ENCODE peak calls at places on chromosomes 5 and 9, in eight cellular contexts. Q is AG04450; G is CD8-positive, alpha-beta T cell; J is lung; O is H9; W is right lobe of liver; R is pancreas; K is aorta. X is an unnamed sample. For H3K9me3 and H3K27me3, the result is how much of the 10 kb centered on the place peaks cover.

GRCh38 chr9:132575005-132575609 is 7.3 kb upstream of the BARHL1 start:
- DNase-seq in Q (peak), G (peak), J (peak), O (peak), W (peak), R (peak), K (peak), X (peak)

GRCh38 chr9:6788175-6789016 is 30.6 kb downstream of the KDM4C start:
- DNase-seq in Q (no peak), G (no peak), J (no peak), O (peak), W (no peak), R (no peak), K (no peak), X (no peak)

GRCh38 chr9:31916591-31917223 is 467.7 kb upstream of the ACO1 start:
- DNase-seq in Q (no peak), G (no peak), J (no peak), O (peak), W (no peak), R (no peak), K (no peak), X (no peak)

GRCh38 chr9:113569472-113570060 is 106.0 kb downstream of the RGS3 start:
- DNase-seq in Q (no peak), G (no peak), J (no peak), O (no peak), W (peak), R (no peak), K (no peak), X (no peak)

GRCh38 chr5:67160985-67161384 is 35.6 kb downstream of the CD180 start:
- DNase-seq in Q (no peak), G (peak), J (no peak), O (no peak), W (no peak), R (no peak), K (no peak), X (peak)

GRCh38 chr9:93597142-93597706 is 20.8 kb downstream of the PHF2 start:
- DNase-seq in Q (no peak), G (no peak), J (no peak), O (no peak), W (no peak), R (no peak), K (peak), X (no peak)

GRCh38 chr5:62340392-62340791 is 34.4 kb downstream of the KIF2A start:
- DNase-seq in Q (no peak), G (no peak), J (no peak), O (no peak), W (no peak), R (no peak), K (no peak), X (no peak)

GRCh38 chr9:83034587-83034986 is 28.4 kb downstream of the RASEF start:
- DNase-seq in Q (no peak), G (no peak), J (no peak), O (no peak), W (no peak), R (no peak), K (no peak), X (no peak)

GRCh38 chr9:21252727-21253547 is 13.1 kb upstream of the IFNA14 start:
- DNase-seq in Q (no peak), G (no peak), J (peak), O (no peak), W (no peak), R (no peak), K (peak), X (no peak)

GRCh38 chr9:15250013-15250412 is 57.0 kb downstream of the TTC39B start:
- DNase-seq in Q (no peak), G (no peak), J (no peak), O (no peak), W (no peak), R (no peak), K (no peak), X (no peak)

GRCh38 chr5:136043551-136043950 is 14.8 kb downstream of the TGFBI start:
- DNase-seq in Q (no peak), G (no peak), J (no peak), O (no peak), W (no peak), R (no peak), K (peak), X (no peak)

GRCh38 chr9:95494416-95495371 is 22.1 kb downstream of the PTCH1 start:
- DNase-seq in Q (no peak), G (peak), J (no peak), O (peak), W (no peak), R (peak), K (no peak), X (no peak)

GRCh38 chr5:135553688-135554462 is 18.1 kb upstream of the NEUROG1 start:
- DNase-seq in Q (no peak), G (no peak), J (no peak), O (peak), W (peak), R (no peak), K (no peak), X (no peak)

GRCh38 chr9:24009322-24009721 is 183.3 kb upstream of the ELAVL2 start:
- DNase-seq in Q (no peak), G (no peak), J (no peak), O (no peak), W (no peak), R (no peak), K (no peak), X (no peak)

GRCh38 chr9:88583901-88584596 is 49.1 kb downstream of the NXNL2 start:
- DNase-seq in Q (peak), G (no peak), J (no peak), O (no peak), W (no peak), R (no peak), K (no peak), X (no peak)

GRCh38 chr5:118984602-118985001 is 3.7 kb downstream of the DTWD2 start:
- DNase-seq in Q (no peak), G (no peak), J (no peak), O (no peak), W (no peak), R (no peak), K (no peak), X (peak)

GRCh38 chr9:21381752-21382339 is 3.4 kb downstream of the IFNA2 start:
- DNase-seq in Q (no peak), G (no peak), J (no peak), O (no peak), W (no peak), R (no peak), K (no peak), X (no peak)

GRCh38 chr5:41510176-41510831 is at the start of gene PLCXD3:
- DNase-seq in Q (no peak), G (no peak), J (peak), O (peak), W (peak), R (peak), K (no peak), X (no peak)

GRCh38 chr5:36230151-36230788 is 11.5 kb downstream of the NADK2 start:
- DNase-seq in Q (no peak), G (no peak), J (no peak), O (no peak), W (no peak), R (no peak), K (no peak), X (no peak)

GRCh38 chr9:70303268-70303667 is 44.5 kb downstream of the SMC5 start:
- DNase-seq in Q (no peak), G (no peak), J (no peak), O (no peak), W (no peak), R (no peak), K (no peak), X (no peak)

GRCh38 chr5:16931334-16932110 is 4.6 kb downstream of the MYO10 start:
- DNase-seq in Q (no peak), G (no peak), J (peak), O (no peak), W (no peak), R (peak), K (no peak), X (no peak)

GRCh38 chr9:69120380-69121154 is 53.5 kb upstream of the TJP2 start:
- DNase-seq in Q (no peak), G (no peak), J (peak), O (peak), W (peak), R (peak), K (no peak), X (no peak)

GRCh38 chr5:153079396-153079795 is 411.1 kb upstream of the GRIA1 start:
- DNase-seq in Q (no peak), G (no peak), J (no peak), O (no peak), W (no peak), R (no peak), K (no peak), X (no peak)

GRCh38 chr9:99682870-99683269 is 138.8 kb upstream of the NR4A3 start:
- DNase-seq in Q (no peak), G (no peak), J (no peak), O (no peak), W (no peak), R (no peak), K (no peak), X (no peak)

GRCh38 chr5:124678992-124679519 is 67.4 kb downstream of the ZNF608 start:
- DNase-seq in Q (no peak), G (no peak), J (no peak), O (no peak), W (no peak), R (no peak), K (no peak), X (no peak)

DNA sequence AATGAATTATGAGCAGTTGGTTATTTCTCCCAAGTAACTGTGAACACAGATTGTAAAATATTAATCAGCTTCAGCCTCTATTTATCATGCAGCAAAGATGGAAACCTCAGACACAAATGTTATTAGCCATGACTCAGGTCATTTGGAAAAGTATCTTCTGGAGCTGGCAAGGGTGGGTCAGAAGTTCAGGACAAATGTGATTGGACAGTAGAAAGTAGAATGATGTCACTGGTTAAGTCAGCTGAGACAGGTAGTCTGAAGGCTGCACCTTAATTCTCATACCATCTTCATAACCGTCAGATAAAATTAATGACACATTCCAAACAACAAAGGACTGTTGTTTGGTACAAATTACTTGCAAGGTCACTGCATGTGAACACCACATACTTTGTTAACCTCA is 140.2 kb downstream of the EMB start:
- DNase-seq in Q (no peak), G (no peak), J (no peak), O (no peak), W (no peak), R (no peak), K (no peak), X (no peak)
- H3K9me3 ChIP-seq in Q (under half), G (under half), J (under half), O (under half), W (under half), R (under half), K (under half), X (under half)

GRCh38 chr9:123544007-123544827 is 188.2 kb downstream of the CRB2 start:
- DNase-seq in Q (no peak), G (no peak), J (no peak), O (no peak), W (no peak), R (no peak), K (no peak), X (peak)

GRCh38 chr9:123541441-123541840 is 185.4 kb downstream of the CRB2 start:
- DNase-seq in Q (no peak), G (no peak), J (no peak), O (no peak), W (no peak), R (no peak), K (no peak), X (no peak)

GRCh38 chr9:123537809-123538208 is 181.8 kb downstream of the CRB2 start:
- DNase-seq in Q (no peak), G (no peak), J (no peak), O (no peak), W (no peak), R (no peak), K (no peak), X (no peak)

GRCh38 chr9:123543492-123543891 is 187.5 kb downstream of the CRB2 start:
- DNase-seq in Q (no peak), G (no peak), J (no peak), O (no peak), W (no peak), R (no peak), K (no peak), X (no peak)

DNA sequence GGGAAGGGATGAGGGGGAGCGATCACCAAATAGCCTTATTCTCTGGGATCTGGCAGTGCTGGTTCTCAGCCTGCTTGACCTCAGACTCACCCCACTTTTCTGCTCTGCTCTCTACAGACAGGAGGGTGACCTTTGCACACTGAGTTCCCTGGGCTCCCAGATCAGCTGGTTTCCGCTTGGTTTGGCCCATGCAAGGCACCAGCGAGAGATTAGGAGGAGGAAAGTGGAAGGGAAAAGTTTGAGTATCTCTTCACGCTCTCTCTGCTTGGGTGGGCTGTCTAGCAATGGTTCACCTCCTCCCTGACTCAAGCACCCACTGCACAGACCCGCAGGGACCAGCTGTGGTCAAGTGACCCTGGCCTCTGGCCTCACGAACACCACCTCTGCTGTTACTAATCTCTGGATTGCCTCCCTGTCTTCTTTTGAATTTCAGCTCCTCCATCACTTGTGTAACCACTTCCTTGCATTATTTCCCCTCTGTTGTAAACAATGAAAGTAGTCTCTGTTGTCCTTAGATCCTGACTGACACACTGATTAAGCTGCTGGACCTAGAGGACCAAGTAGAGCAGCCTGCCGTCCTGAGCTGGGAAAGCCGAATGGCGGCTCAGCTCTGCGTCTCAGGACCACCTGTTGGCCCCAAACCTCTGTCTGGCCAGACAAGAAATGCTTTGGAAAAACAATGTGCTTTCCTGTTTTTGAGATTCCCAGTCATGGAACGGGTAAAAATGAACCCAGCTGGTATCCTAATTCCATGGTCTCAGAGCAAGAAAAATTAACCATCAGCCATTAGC is 186.6 kb downstream of the CRB2 start:
- DNase-seq in Q (no peak), G (no peak), J (no peak), O (no peak), W (peak), R (no peak), K (no peak), X (no peak)
- H3K27me3 ChIP-seq in Q (under half), G (under half), J (under half), O (under half), W (under half), R (under half), K (under half), X (under half)

GRCh38 chr5:8805653-8806052 is 740.2 kb downstream of the SEMA5A start:
- DNase-seq in Q (no peak), G (no peak), J (no peak), O (no peak), W (no peak), R (no peak), K (no peak), X (no peak)
- H3K9me3 ChIP-seq in Q (under half), G (under half), J (under half), O (under half), W (under half), R (under half), K (under half), X (under half)

DNA sequence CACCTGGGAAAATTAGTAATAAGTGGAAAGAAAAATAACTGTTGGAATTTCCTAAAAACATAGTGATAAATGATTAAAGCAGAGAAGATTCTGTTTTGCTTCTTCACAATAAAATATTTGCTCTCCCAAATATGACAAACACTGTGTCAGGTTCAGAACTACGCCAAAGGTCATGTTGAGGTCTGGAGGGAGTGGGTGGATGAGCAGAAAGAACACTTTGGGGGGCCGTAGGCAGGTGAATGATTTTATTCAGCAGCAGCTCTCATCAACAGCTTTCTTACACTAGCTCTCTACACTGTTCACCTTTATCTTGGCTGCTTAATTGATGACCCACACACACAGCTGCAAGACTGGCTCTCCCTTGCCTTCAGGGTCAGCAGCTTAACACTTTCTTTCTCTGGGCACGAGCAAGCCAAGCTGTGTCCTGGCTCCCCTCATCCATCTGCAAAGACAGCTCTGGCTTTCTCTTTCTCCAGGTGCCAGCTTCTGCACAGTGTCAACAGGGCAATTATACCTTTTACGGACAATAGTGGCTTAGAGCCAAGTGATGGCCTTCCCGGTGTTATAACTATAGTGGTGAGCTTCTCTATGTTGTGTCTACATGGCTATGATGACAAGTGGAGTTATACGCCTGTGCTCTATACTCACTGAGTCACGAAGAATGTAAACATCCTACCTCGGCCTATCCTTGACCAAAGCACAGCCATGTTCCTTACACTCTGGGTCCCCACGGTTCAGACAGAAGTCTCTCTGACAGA is 18.9 kb upstream of the GPX8 start:
- DNase-seq in Q (no peak), G (no peak), J (no peak), O (no peak), W (no peak), R (no peak), K (no peak), X (no peak)
- H3K27me3 ChIP-seq in Q (under half), G (under half), J (under half), O (under half), W (under half), R (under half), K (under half), X (under half)

GRCh38 chr9:126819482-126819881 is 14.6 kb downstream of the ZBTB43 start:
- DNase-seq in Q (no peak), G (no peak), J (no peak), O (no peak), W (no peak), R (no peak), K (no peak), X (no peak)
- H3K9me3 ChIP-seq in Q (under half), G (under half), J (under half), O (under half), W (under half), R (under half), K (under half), X (under half)

DNA sequence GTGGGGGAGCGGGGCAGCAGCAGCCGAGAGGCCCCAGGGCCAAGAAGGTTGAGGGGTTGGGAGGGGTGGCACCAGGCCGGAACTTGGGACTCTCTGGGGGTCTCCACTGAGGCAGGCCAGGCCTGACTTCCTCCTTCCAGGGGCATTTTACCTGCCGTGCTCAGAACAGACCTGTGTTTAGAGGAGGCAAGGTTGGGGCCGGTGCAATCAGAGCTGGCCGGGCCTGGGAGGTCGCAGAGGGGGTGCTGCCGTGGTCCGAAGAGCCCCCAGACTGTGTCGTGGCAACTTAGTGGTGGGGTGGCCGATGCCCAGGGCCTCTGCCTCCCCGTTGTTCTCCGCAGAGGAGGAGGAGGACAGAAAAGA is 21.8 kb downstream of the GLT6D1 start:
- DNase-seq in Q (no peak), G (no peak), J (no peak), O (no peak), W (no peak), R (no peak), K (no peak), X (no peak)
- H3K27me3 ChIP-seq in Q (under half), G (under half), J (under half), O (under half), W (under half), R (under half), K (under half), X (under half)

GRCh38 chr5:179079165-179079987 is 19.2 kb downstream of the ZNF354C start:
- DNase-seq in Q (no peak), G (no peak), J (no peak), O (no peak), W (no peak), R (no peak), K (no peak), X (no peak)

DNA sequence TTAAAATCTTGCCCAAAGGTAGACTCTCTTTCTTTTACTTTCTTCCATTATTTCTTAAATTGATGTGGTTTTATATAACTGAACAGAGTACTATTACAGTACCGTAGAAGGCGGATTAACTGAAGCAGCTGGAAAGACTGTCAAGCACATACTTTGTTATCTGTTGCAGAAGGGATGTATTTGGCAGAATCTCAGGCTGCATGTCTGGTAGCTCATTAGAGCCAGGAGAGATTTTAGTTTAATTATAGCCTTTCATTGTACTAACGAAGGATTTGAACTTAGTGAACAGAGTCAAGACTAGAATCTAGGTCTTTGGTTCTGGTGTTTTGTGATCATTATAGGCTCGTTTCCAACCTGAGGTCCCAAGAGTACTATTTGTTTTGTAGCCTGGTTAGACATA is 20.6 kb downstream of the ZNF354C start:
- DNase-seq in Q (no peak), G (no peak), J (no peak), O (no peak), W (no peak), R (no peak), K (no peak), X (no peak)
- H3K9me3 ChIP-seq in Q (under half), G (half or more), J (half or more), O (half or more), W (under half), R (under half), K (under half), X (under half)

DNA sequence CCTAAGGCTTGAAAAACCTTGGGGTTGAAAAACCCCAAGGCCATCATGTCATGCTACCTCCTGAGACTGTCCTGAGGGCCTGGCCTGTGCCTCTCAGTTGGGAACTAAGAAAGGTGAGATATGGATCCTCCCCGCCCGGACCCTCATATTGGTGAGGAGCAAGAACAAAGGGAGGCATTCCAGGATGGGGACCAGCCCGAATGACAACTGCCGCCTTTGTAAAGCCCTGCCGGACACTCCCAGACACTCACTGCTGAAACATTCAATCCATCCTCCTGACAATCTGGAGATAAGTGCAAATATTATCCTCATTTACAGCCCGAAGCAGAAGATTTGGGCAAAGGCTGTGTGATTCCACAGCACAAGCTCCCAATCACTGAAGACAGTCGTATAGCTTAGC is 298.3 kb downstream of the NSG2 start:
- DNase-seq in Q (no peak), G (no peak), J (no peak), O (no peak), W (no peak), R (no peak), K (no peak), X (no peak)
- H3K27me3 ChIP-seq in Q (under half), G (under half), J (under half), O (under half), W (under half), R (under half), K (under half), X (under half)